ENCODE peak calls at places on chromosomes 6 and 20, in four cellular contexts. D, C, Q and X are unnamed samples.

GRCh38 chr6:4460595-4461475 is 315.4 kb upstream of the CDYL start:
- DNase-seq in D (no peak), Q (no peak), C (no peak), X (no peak)

GRCh38 chr20:53524589-53525311 is 68.9 kb downstream of the ZNF217 start:
- DNase-seq in Q (no peak), C (no peak), D (no peak), X (no peak)

GRCh38 chr6:166957087-166957804 is 896 bp upstream of the RNASET2 start:
- DNase-seq in D (peak), C (peak), Q (peak), X (no peak)

GRCh38 chr6:157650261-157650640 is 172.8 kb upstream of the SNX9 start:
- DNase-seq in D (no peak), C (no peak), Q (no peak), X (no peak)

GRCh38 chr6:98118357-98119045 is 715.9 kb upstream of the POU3F2 start:
- DNase-seq in Q (no peak), C (no peak), D (no peak), X (no peak)

GRCh38 chr6:36739947-36740817 is 42.6 kb downstream of the RAB44 start:
- DNase-seq in D (no peak), Q (no peak), C (no peak), X (no peak)

GRCh38 chr6:44021628-44022295 is 105.5 kb downstream of the MRPL14 start:
- DNase-seq in D (no peak), C (no peak), Q (no peak), X (no peak)

GRCh38 chr6:15493437-15494168 is 169.2 kb downstream of the DTNBP1 start:
- DNase-seq in C (no peak), D (no peak), Q (no peak), X (no peak)

GRCh38 chr20:14445310-14445709 is 107.9 kb upstream of the FLRT3 start:
- DNase-seq in C (no peak), Q (no peak), D (no peak), X (no peak)

GRCh38 chr6:101666256-101666655 is 272.7 kb downstream of the GRIK2 start:
- DNase-seq in D (no peak), C (peak), Q (no peak), X (peak)

GRCh38 chr6:27091661-27092315 is 155.7 kb upstream of the PRSS16 start:
- DNase-seq in Q (no peak), C (peak), D (no peak), X (peak)